ENCODE peak calls at places on chromosomes 11 and 22, in seven cellular contexts. One of them, this sample, is unnamed.

GRCh38 chr11:91625495-91625894 is 599.1 kb upstream of the FAT3 start:
- DNase-seq in HS-27A: no peak
- DNase-seq in NAMALWA: peak
- DNase-seq in neural crest cell: no peak
- DNase-seq in DMS153: no peak
- DNase-seq in HCT116: no peak
- DNase-seq in T-cell: no peak
- DNase-seq in this sample: no peak

GRCh38 chr22:31286360-31287255 is 5.7 kb downstream of the PIK3IP1 start:
- DNase-seq in neural crest cell: no peak
- DNase-seq in DMS153: no peak
- DNase-seq in T-cell: peak
- DNase-seq in HCT116: no peak
- DNase-seq in HS-27A: no peak
- DNase-seq in NAMALWA: peak
- DNase-seq in this sample: no peak

GRCh38 chr11:121550247-121551132 is 97.7 kb upstream of the SORL1-AS1 start:
- DNase-seq in NAMALWA: no peak
- DNase-seq in neural crest cell: no peak
- DNase-seq in T-cell: no peak
- DNase-seq in HS-27A: no peak
- DNase-seq in HCT116: no peak
- DNase-seq in DMS153: no peak
- DNase-seq in this sample: no peak

GRCh38 chr11:119166368-119167076 is 2.0 kb upstream of the NLRX1 start:
- DNase-seq in HCT116: no peak
- DNase-seq in HS-27A: no peak
- DNase-seq in T-cell: no peak
- DNase-seq in neural crest cell: no peak
- DNase-seq in NAMALWA: no peak
- DNase-seq in DMS153: no peak
- DNase-seq in this sample: peak

GRCh38 chr11:27863637-27864036 is 163.4 kb upstream of the BDNF start:
- DNase-seq in NAMALWA: no peak
- DNase-seq in neural crest cell: no peak
- DNase-seq in DMS153: no peak
- DNase-seq in HS-27A: no peak
- DNase-seq in HCT116: no peak
- DNase-seq in T-cell: no peak
- DNase-seq in this sample: no peak

GRCh38 chr11:8090756-8091155 is 9.7 kb downstream of the TUB start:
- DNase-seq in HS-27A: no peak
- DNase-seq in T-cell: peak
- DNase-seq in NAMALWA: peak
- DNase-seq in neural crest cell: peak
- DNase-seq in DMS153: no peak
- DNase-seq in HCT116: peak
- DNase-seq in this sample: no peak

GRCh38 chr11:2305140-2305861 is 3.5 kb downstream of the TSPAN32 start:
- DNase-seq in T-cell: peak
- DNase-seq in DMS153: peak
- DNase-seq in neural crest cell: peak
- DNase-seq in HCT116: no peak
- DNase-seq in HS-27A: no peak
- DNase-seq in NAMALWA: peak
- DNase-seq in this sample: no peak

GRCh38 chr11:10050561-10050960 is 243.5 kb downstream of the SBF2 start:
- DNase-seq in DMS153: no peak
- DNase-seq in HS-27A: no peak
- DNase-seq in T-cell: no peak
- DNase-seq in NAMALWA: no peak
- DNase-seq in neural crest cell: no peak
- DNase-seq in HCT116: no peak
- DNase-seq in this sample: no peak

GRCh38 chr11:128613300-128613995 is 26.1 kb upstream of the ETS1 start:
- DNase-seq in T-cell: no peak
- DNase-seq in NAMALWA: peak
- DNase-seq in HCT116: no peak
- DNase-seq in HS-27A: no peak
- DNase-seq in neural crest cell: no peak
- DNase-seq in DMS153: no peak
- DNase-seq in this sample: no peak

GRCh38 chr11:22785251-22785650 is 44.4 kb downstream of the SVIP start:
- DNase-seq in DMS153: no peak
- DNase-seq in NAMALWA: no peak
- DNase-seq in HCT116: no peak
- DNase-seq in neural crest cell: no peak
- DNase-seq in HS-27A: no peak
- DNase-seq in T-cell: no peak
- DNase-seq in this sample: no peak

GRCh38 chr11:48002565-48002964 is 22.2 kb downstream of the PTPRJ start:
- DNase-seq in T-cell: no peak
- DNase-seq in DMS153: peak
- DNase-seq in NAMALWA: no peak
- DNase-seq in HCT116: no peak
- DNase-seq in HS-27A: no peak
- DNase-seq in neural crest cell: no peak
- DNase-seq in this sample: no peak

GRCh38 chr11:60813324-60813723 is 28.2 kb downstream of the MS4A10 start:
- DNase-seq in HS-27A: no peak
- DNase-seq in DMS153: no peak
- DNase-seq in NAMALWA: no peak
- DNase-seq in T-cell: no peak
- DNase-seq in neural crest cell: no peak
- DNase-seq in HCT116: no peak
- DNase-seq in this sample: no peak

GRCh38 chr11:8928981-8929615 is 3.6 kb downstream of the C11orf16 start:
- DNase-seq in T-cell: no peak
- DNase-seq in DMS153: no peak
- DNase-seq in HCT116: no peak
- DNase-seq in neural crest cell: no peak
- DNase-seq in HS-27A: no peak
- DNase-seq in NAMALWA: no peak
- DNase-seq in this sample: no peak

GRCh38 chr11:127485541-127485940 is 485.0 kb upstream of the KIRREL3 start:
- DNase-seq in T-cell: no peak
- DNase-seq in neural crest cell: no peak
- DNase-seq in NAMALWA: no peak
- DNase-seq in DMS153: peak
- DNase-seq in HS-27A: no peak
- DNase-seq in HCT116: no peak
- DNase-seq in this sample: no peak

GRCh38 chr11:132056689-132057088 is 686.3 kb downstream of the NTM start:
- DNase-seq in NAMALWA: no peak
- DNase-seq in T-cell: no peak
- DNase-seq in HCT116: no peak
- DNase-seq in neural crest cell: no peak
- DNase-seq in DMS153: no peak
- DNase-seq in HS-27A: peak
- DNase-seq in this sample: no peak

GRCh38 chr11:58358969-58359368 is at the start of gene OR5B17:
- DNase-seq in neural crest cell: no peak
- DNase-seq in DMS153: no peak
- DNase-seq in T-cell: no peak
- DNase-seq in NAMALWA: no peak
- DNase-seq in HCT116: no peak
- DNase-seq in HS-27A: no peak
- DNase-seq in this sample: no peak

GRCh38 chr11:72735495-72736027 is 16.6 kb downstream of the ARAP1 start:
- DNase-seq in HS-27A: no peak
- DNase-seq in neural crest cell: no peak
- DNase-seq in HCT116: peak
- DNase-seq in NAMALWA: no peak
- DNase-seq in DMS153: no peak
- DNase-seq in T-cell: no peak
- DNase-seq in this sample: no peak

GRCh38 chr11:134124660-134125451 is 56.0 kb downstream of the JAM3 start:
- DNase-seq in T-cell: peak
- DNase-seq in HCT116: no peak
- DNase-seq in DMS153: no peak
- DNase-seq in HS-27A: no peak
- DNase-seq in NAMALWA: no peak
- DNase-seq in neural crest cell: peak
- DNase-seq in this sample: no peak

GRCh38 chr11:72652871-72653615 is 21.2 kb downstream of the PDE2A start:
- DNase-seq in T-cell: no peak
- DNase-seq in HCT116: no peak
- DNase-seq in neural crest cell: peak
- DNase-seq in HS-27A: no peak
- DNase-seq in NAMALWA: no peak
- DNase-seq in DMS153: peak
- DNase-seq in this sample: no peak